ENCODE peak calls at places on chromosome 10, in eight cellular contexts. D is GM23338, L is endothelial cell of umbilical vein, G is DND-41, N is astrocyte, Y is fibroblast of lung, F is H1, E is MM.1S. V is an unnamed sample.

GRCh38 chr10:50634479-50634878 is 10.7 kb upstream of the SGMS1 start:
- DNase-seq in L (no peak), E (no peak), F (no peak), D (no peak), N (no peak), Y (no peak), G (no peak), V (no peak)

GRCh38 chr10:104779701-104780100 is 138.6 kb downstream of the SORCS3 start:
- DNase-seq in G (no peak), Y (no peak), E (no peak), L (no peak), D (no peak), F (no peak), N (no peak), V (no peak)

GRCh38 chr10:103859161-103860141 is 4.1 kb upstream of the SH3PXD2A start:
- DNase-seq in N (peak), L (peak), G (peak), F (peak), D (peak), E (peak), Y (peak), V (peak)

GRCh38 chr10:24428410-24428782 is 219.5 kb downstream of the KIAA1217 start:
- DNase-seq in N (peak), L (no peak), D (no peak), F (no peak), Y (peak), G (no peak), E (no peak), V (peak)

GRCh38 chr10:117653170-117653515 is 110.6 kb downstream of the EMX2 start:
- DNase-seq in D (no peak), L (peak), E (peak), Y (peak), G (no peak), F (no peak), N (peak), V (peak)

GRCh38 chr10:909831-910230 is 21.7 kb downstream of the LARP4B start:
- DNase-seq in N (peak), E (no peak), Y (peak), L (no peak), G (no peak), D (peak), F (no peak), V (peak)

GRCh38 chr10:126252884-126253612 is 135.2 kb downstream of the ADAM12 start:
- DNase-seq in E (no peak), N (peak), Y (peak), F (no peak), L (peak), G (no peak), D (no peak), V (peak)

GRCh38 chr10:44865289-44865671 is 45.9 kb upstream of the TMEM72 start:
- DNase-seq in G (no peak), F (no peak), N (no peak), Y (no peak), L (no peak), D (peak), E (no peak), V (no peak)

GRCh38 chr10:86410542-86411124 is 44.0 kb upstream of the GRID1 start:
- DNase-seq in L (no peak), G (no peak), N (peak), E (no peak), D (no peak), Y (peak), F (no peak), V (peak)

GRCh38 chr10:102434251-102434913 is 2.0 kb upstream of the CUEDC2 start:
- DNase-seq in N (no peak), L (no peak), F (no peak), D (no peak), G (no peak), Y (peak), E (no peak), V (peak)

GRCh38 chr10:88232029-88232895 is 350.9 kb downstream of the RNLS start:
- DNase-seq in E (no peak), N (peak), G (no peak), L (no peak), Y (peak), F (no peak), D (no peak), V (peak)

GRCh38 chr10:91312031-91312733 is 91.7 kb downstream of the PCGF5 start:
- DNase-seq in E (no peak), Y (no peak), D (no peak), F (no peak), N (no peak), G (no peak), L (no peak), V (no peak)

GRCh38 chr10:23556727-23557440 is 118.0 kb downstream of the OTUD1 start:
- DNase-seq in L (no peak), Y (peak), G (no peak), E (no peak), D (no peak), F (no peak), N (peak), V (peak)

GRCh38 chr10:5952731-5953385 is 24.5 kb downstream of the IL15RA start:
- DNase-seq in D (peak), E (no peak), F (no peak), L (no peak), Y (no peak), G (no peak), N (no peak), V (no peak)

GRCh38 chr10:86958109-86958830 is at the start of gene SNCG:
- DNase-seq in N (no peak), Y (no peak), G (no peak), L (peak), E (no peak), D (no peak), F (no peak), V (peak)

GRCh38 chr10:30027057-30028005 is 32.1 kb downstream of the JCAD start:
- DNase-seq in G (peak), D (peak), N (no peak), F (peak), L (peak), E (peak), Y (no peak), V (no peak)

DNA sequence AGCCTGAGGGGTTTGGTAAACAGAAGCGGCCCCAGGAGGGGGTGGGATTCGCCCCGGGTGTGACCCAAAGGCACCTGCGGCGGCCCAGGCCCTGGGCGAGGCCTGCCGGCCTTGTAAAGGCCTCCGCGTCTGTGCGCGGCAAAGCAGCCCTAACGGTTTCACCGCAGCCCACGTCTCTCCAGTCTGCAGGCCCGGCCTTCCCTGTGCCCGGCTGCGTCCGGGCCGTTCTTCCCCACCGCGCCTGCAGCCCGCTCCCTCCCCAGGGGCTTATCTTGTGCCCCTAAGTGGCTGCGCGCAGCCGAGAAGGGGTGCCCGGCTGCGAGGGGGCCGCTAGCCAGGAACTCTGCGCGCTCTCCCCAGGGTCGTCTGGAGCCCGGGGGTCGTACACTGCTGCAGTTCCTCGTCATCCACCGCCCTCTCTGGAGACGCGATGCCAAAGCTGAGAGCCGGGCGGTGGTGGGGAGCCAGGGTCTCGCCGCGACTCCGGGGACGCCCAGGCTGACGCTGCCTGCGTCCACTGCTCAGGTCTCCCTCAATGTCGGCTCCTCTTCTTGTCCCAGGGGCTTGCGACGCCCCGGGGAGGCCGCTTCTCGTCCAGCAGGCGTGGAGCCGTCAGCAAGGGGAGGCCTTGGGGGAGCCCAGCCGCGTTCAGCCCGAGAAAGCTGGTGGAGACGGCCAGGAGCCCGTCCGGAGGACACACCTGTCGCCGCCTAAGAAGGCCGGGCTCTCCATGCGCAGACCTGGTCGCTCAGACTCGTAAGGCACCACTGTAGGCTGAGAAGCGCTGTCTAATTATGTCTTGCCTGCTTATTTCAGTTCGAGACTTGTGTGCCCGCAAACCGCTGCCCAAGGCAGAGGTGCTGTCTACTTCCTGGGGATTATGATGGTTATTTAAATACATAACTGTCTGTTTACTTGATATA is 132.3 kb downstream of the SPAG6 start:
- DNase-seq in E (no peak), F (peak), D (peak), Y (no peak), N (no peak), G (no peak), L (no peak), V (no peak)
- TF ChIP-seq EZH2 in E (no peak), F (peak), D (peak), Y (no peak), N (no peak), G (no peak), L (no peak), V (no peak)

DNA sequence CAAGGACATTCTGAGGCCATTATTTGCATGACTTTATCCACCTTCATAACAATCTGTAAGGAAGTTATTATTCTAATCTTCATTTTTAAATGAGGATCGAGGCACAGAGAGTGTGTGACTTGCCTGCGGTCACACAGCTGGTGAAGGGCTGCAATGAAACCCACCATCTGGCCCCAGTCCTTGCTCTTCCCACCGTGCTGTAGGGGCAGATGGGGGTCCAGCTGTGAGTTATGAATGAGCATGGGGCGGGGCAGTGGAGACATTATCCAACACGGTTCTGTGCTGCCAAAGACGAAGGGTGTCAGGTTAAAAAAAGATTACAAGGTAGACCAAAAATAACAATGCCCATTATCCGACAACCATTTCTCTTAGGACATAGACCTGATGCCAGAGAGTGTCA is 417.5 kb upstream of the MGMT start:
- DNase-seq in F (no peak), E (no peak), G (no peak), D (no peak), L (no peak), Y (no peak), N (no peak), V (no peak)
- H3K4me2 ChIP-seq in F (no peak), E (no peak), G (no peak), D (no peak), L (no peak), Y (no peak), N (no peak), V (no peak)

DNA sequence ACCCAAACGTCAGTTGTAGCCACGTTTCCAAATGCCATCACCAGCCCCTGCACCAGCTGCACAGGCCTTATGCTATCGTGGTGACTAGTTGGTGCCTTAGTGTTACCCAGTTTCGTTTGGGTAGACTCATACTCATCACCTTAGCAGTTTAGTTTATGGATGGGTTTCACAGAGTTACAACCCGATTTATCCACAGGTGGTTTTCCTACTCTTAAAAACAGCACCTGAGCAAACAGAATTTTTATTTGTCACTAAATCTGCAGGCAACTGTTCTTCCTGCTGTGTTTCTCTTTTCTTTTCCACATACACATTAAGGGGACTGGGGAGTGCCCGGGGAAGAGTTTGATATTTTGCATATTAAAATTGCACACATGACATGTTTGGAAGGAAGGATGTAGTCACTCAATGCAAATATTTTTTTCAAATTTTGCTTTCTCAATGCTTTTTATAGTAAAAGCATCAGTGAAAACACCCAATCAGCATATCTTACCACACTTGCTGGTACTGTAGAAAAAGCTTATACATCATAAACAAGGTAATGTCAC is 41.7 kb downstream of the PDSS1 start:
- DNase-seq in G (no peak), D (no peak), N (no peak), E (peak), Y (no peak), L (no peak), F (no peak), V (no peak)
- H3K27ac ChIP-seq in G (no peak), D (peak), N (peak), E (peak), Y (no peak), L (no peak), F (no peak), V (peak)

GRCh38 chr10:132036153-132036886 is 29.4 kb upstream of the JAKMIP3 start:
- DNase-seq in E (no peak), L (no peak), Y (peak), N (no peak), D (peak), G (no peak), F (peak), V (peak)
- TF ChIP-seq EZH2 in E (no peak), L (peak), Y (peak), N (no peak), D (peak), G (no peak), F (peak), V (no peak)

DNA sequence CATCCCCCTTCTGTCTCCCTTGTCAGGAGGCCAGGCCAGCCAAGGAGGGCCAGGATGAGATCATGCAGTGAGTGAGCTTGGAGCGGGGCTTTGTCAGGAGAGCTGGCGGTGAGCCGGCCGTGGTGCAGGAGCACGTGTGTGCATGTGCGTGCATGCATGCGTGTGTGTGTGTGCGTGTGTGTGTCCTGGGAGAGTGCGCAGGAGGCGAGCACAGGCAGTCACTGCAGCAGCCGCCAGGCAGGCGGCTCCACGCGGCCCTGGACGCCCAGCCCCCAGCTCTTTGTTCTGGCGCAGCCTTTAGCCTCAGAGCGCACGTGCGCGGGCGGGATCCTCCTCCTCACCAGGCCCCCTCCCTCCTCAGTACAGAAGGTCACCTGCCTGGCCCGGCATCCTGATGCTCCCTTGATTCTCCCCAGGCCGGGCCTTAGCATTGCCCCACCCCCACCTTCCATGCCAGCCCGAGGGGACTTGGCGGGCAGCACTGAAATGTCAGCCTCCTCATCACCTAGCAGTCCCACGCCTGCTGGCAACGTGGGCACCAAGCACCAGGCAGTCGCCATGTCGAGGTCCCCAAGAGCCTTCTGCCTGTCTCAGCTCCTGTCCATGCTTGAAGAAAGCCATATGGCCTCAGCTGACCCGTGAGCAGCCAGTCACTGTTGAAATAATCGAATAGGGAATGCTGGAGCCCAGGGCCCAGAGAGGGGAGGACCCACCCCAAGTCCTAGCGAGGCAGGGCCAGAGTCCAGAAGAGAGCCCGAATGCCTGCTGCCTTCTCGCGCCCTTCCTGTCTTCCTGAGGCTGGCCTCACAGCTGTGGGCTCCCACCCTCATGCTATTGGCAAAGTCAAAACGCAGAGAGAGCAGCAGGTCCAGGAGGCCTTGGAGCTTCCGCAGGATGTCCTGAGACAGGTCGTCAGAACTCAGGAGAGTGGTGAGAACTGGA is 125.9 kb upstream of the PPIF start:
- DNase-seq in N (peak), D (peak), E (no peak), L (peak), Y (peak), F (no peak), G (no peak), V (peak)
- H3K4me2 ChIP-seq in N (peak), D (peak), E (no peak), L (no peak), Y (no peak), F (peak), G (no peak), V (no peak)

GRCh38 chr10:21172774-21173432 is 275.8 kb upstream of the NEBL start:
- DNase-seq in L (no peak), D (peak), E (no peak), N (no peak), G (no peak), Y (peak), F (no peak), V (peak)
- H3K27ac ChIP-seq in L (no peak), D (no peak), E (no peak), N (no peak), G (no peak), Y (no peak), F (no peak), V (no peak)

GRCh38 chr10:100747061-100747825 is 1.9 kb downstream of the PAX2 start:
- DNase-seq in D (no peak), L (no peak), G (no peak), F (no peak), E (no peak), Y (no peak), N (no peak), V (no peak)
- TF ChIP-seq EZH2 in D (peak), L (no peak), G (no peak), F (peak), E (peak), Y (no peak), N (no peak), V (no peak)